ENCODE peak calls at places on chromosomes 13 and 19, in ten cellular contexts. One of them, this sample, is unnamed.
A peak's percentile ranks its signal among the peaks of the same experiment; 100 is the strongest.

GRCh38 chr19:46859637-46860124 is 1.1 kb upstream of the ARHGAP35 start:
- DNase-seq in tibial nerve: peak; percentile 84
- DNase-seq in A549: peak; percentile 90
- DNase-seq in sigmoid colon: peak; percentile 94
- DNase-seq in K562: peak; percentile 43
- DNase-seq in SK-N-SH: peak; percentile 58
- DNase-seq in stomach: peak; percentile 46
- DNase-seq in transverse colon: peak; percentile 62
- DNase-seq in ovary: peak; percentile 84
- DNase-seq in suprapubic skin: peak; percentile 93
- DNase-seq in this sample: no peak

GRCh38 chr19:38386968-38387549 is 775 bp downstream of the GGN start:
- DNase-seq in tibial nerve: no peak
- DNase-seq in A549: no peak
- DNase-seq in sigmoid colon: no peak
- DNase-seq in K562: peak; percentile 42
- DNase-seq in SK-N-SH: peak; percentile 63
- DNase-seq in stomach: no peak
- DNase-seq in transverse colon: no peak
- DNase-seq in ovary: no peak
- DNase-seq in suprapubic skin: peak; percentile 80
- DNase-seq in this sample: no peak

GRCh38 chr19:20923077-20923871 is at the start of gene ZNF85:
- DNase-seq in tibial nerve: peak; percentile 82
- DNase-seq in A549: peak; percentile 23
- DNase-seq in sigmoid colon: peak; percentile 94
- DNase-seq in K562: peak; percentile 24
- DNase-seq in SK-N-SH: peak; percentile 80
- DNase-seq in stomach: peak; percentile 92
- DNase-seq in transverse colon: peak; percentile 88
- DNase-seq in ovary: peak; percentile 89
- DNase-seq in suprapubic skin: peak; percentile 94
- DNase-seq in this sample: peak; percentile 86

GRCh38 chr13:27588405-27588804 is 31.9 kb downstream of the LNX2 start:
- DNase-seq in tibial nerve: no peak
- DNase-seq in A549: no peak
- DNase-seq in sigmoid colon: no peak
- DNase-seq in K562: no peak
- DNase-seq in SK-N-SH: no peak
- DNase-seq in stomach: no peak
- DNase-seq in transverse colon: no peak
- DNase-seq in ovary: no peak
- DNase-seq in suprapubic skin: no peak
- DNase-seq in this sample: no peak

GRCh38 chr19:50357178-50358100 is 8.0 kb downstream of the NAPSA start:
- DNase-seq in tibial nerve: peak; percentile 55
- DNase-seq in A549: peak; percentile 82
- DNase-seq in sigmoid colon: peak; percentile 90
- DNase-seq in K562: peak; percentile 70
- DNase-seq in SK-N-SH: peak; percentile 70
- DNase-seq in stomach: peak; percentile 81
- DNase-seq in transverse colon: peak; percentile 79
- DNase-seq in ovary: peak; percentile 75
- DNase-seq in suprapubic skin: peak; percentile 87
- DNase-seq in this sample: peak; percentile 83

GRCh38 chr13:93151277-93151676 is 75.3 kb upstream of the GPC6 start:
- DNase-seq in tibial nerve: no peak
- DNase-seq in A549: no peak
- DNase-seq in sigmoid colon: no peak
- DNase-seq in K562: no peak
- DNase-seq in SK-N-SH: no peak
- DNase-seq in stomach: no peak
- DNase-seq in transverse colon: no peak
- DNase-seq in ovary: no peak
- DNase-seq in suprapubic skin: no peak
- DNase-seq in this sample: no peak

GRCh38 chr13:24307211-24308067 is 1.9 kb upstream of the C1QTNF9 start:
- DNase-seq in tibial nerve: no peak
- DNase-seq in A549: peak; percentile 8
- DNase-seq in sigmoid colon: peak; percentile 38
- DNase-seq in K562: no peak
- DNase-seq in SK-N-SH: no peak
- DNase-seq in stomach: peak; percentile 73
- DNase-seq in transverse colon: peak; percentile 33
- DNase-seq in ovary: no peak
- DNase-seq in suprapubic skin: no peak
- DNase-seq in this sample: peak; percentile 74

GRCh38 chr13:73880365-73880764 is 253.8 kb downstream of the KLF12 start:
- DNase-seq in tibial nerve: no peak
- DNase-seq in A549: no peak
- DNase-seq in sigmoid colon: no peak
- DNase-seq in K562: no peak
- DNase-seq in SK-N-SH: no peak
- DNase-seq in stomach: no peak
- DNase-seq in transverse colon: no peak
- DNase-seq in ovary: no peak
- DNase-seq in suprapubic skin: no peak
- DNase-seq in this sample: no peak

GRCh38 chr13:98089246-98089645 is 53.6 kb upstream of the FARP1 start:
- DNase-seq in tibial nerve: no peak
- DNase-seq in A549: no peak
- DNase-seq in sigmoid colon: no peak
- DNase-seq in K562: no peak
- DNase-seq in SK-N-SH: no peak
- DNase-seq in stomach: no peak
- DNase-seq in transverse colon: no peak
- DNase-seq in ovary: no peak
- DNase-seq in suprapubic skin: no peak
- DNase-seq in this sample: no peak

GRCh38 chr19:14516048-14516534 is 2.1 kb downstream of the DNAJB1 start:
- DNase-seq in tibial nerve: no peak
- DNase-seq in A549: no peak
- DNase-seq in sigmoid colon: no peak
- DNase-seq in K562: no peak
- DNase-seq in SK-N-SH: no peak
- DNase-seq in stomach: no peak
- DNase-seq in transverse colon: peak; percentile 63
- DNase-seq in ovary: no peak
- DNase-seq in suprapubic skin: no peak
- DNase-seq in this sample: peak; percentile 57

GRCh38 chr19:7550987-7551761 is 15.7 kb downstream of the PNPLA6 start:
- DNase-seq in tibial nerve: no peak
- DNase-seq in A549: peak; percentile 62
- DNase-seq in sigmoid colon: peak; percentile 90
- DNase-seq in K562: peak; percentile 90
- DNase-seq in SK-N-SH: peak; percentile 98
- DNase-seq in stomach: peak; percentile 85
- DNase-seq in transverse colon: peak; percentile 81
- DNase-seq in ovary: peak; percentile 82
- DNase-seq in suprapubic skin: no peak
- DNase-seq in this sample: peak; percentile 86

GRCh38 chr13:37225414-37226047 is 120.1 kb upstream of the CSNK1A1L start:
- DNase-seq in tibial nerve: no peak
- DNase-seq in A549: no peak
- DNase-seq in sigmoid colon: no peak
- DNase-seq in K562: no peak
- DNase-seq in SK-N-SH: no peak
- DNase-seq in stomach: no peak
- DNase-seq in transverse colon: no peak
- DNase-seq in ovary: no peak
- DNase-seq in suprapubic skin: no peak
- DNase-seq in this sample: no peak

GRCh38 chr13:37229931-37230330 is 124.5 kb upstream of the CSNK1A1L start:
- DNase-seq in tibial nerve: no peak
- DNase-seq in A549: no peak
- DNase-seq in sigmoid colon: no peak
- DNase-seq in K562: no peak
- DNase-seq in SK-N-SH: no peak
- DNase-seq in stomach: no peak
- DNase-seq in transverse colon: no peak
- DNase-seq in ovary: no peak
- DNase-seq in suprapubic skin: no peak
- DNase-seq in this sample: no peak

DNA sequence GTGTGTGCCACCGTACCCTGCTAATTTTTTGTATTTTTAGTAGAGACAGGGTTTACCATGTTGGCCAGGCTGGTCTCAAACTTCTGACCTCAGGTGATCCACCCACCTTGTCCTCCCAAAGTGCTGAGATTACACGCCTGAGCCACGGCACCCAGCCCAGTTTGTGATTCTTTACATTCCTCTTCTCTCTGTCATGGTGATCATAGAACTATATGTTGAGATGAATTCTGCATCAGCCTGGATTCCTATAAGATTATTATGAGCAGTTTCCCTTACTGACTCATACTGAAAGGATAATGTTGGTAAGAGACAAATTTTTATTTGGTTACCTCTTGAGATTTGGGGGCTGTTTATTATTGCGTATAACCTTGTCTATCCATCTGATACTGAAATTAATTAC is 121.5 kb upstream of the CSNK1A1L start:
- DNase-seq in tibial nerve: no peak
- DNase-seq in A549: no peak
- DNase-seq in sigmoid colon: no peak
- DNase-seq in K562: no peak
- DNase-seq in SK-N-SH: no peak
- DNase-seq in stomach: no peak
- DNase-seq in transverse colon: no peak
- DNase-seq in ovary: no peak
- DNase-seq in suprapubic skin: no peak
- DNase-seq in this sample: no peak
- TF ChIP-seq EP300 in tibial nerve: no peak
- TF ChIP-seq EP300 in A549: no peak
- TF ChIP-seq EP300 in sigmoid colon: no peak
- TF ChIP-seq EP300 in K562: no peak
- TF ChIP-seq EP300 in SK-N-SH: no peak
- TF ChIP-seq EP300 in stomach: no peak
- TF ChIP-seq EP300 in transverse colon: no peak
- TF ChIP-seq EP300 in ovary: no peak
- TF ChIP-seq EP300 in suprapubic skin: no peak
- TF ChIP-seq EP300 in this sample: no peak

DNA sequence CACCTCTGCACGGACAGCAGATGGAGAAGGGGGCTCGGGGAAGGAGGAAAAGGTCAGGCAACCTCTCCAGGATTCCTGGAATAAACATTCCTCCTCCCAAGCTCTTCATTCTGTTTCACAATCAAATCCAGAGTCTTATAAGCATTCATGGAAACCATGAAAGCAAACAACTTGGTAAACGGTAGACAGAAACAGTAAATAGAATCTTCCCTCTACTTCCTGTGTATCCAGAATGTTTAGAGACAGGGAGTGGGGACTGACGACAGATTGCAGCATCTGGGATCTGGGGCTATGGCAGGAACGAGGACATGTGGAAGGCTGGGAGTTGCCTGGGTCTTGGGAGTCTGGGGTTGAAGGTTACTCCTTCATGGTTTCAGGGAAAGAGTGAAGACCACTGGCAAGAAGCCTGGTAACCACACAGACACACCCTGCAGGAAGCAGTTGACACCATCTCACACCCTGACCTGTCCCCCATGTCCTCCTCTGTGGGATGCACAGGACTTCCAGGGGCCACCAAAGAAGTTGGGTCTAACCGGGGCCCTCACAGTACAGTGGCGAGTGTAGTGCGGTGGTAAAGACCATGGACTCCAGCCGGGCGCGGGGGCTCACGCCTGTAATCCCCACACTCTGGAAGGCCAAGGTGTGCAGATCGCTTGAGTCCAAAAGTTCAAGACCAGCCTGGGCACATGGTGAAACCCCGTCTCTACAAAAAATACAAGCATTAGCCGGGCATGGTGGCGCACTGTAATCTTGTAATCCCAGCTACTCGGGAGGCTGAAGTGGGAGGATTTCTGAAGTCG is 10.7 kb upstream of the FFAR2 start:
- DNase-seq in tibial nerve: no peak
- DNase-seq in A549: peak; percentile 73
- DNase-seq in sigmoid colon: no peak
- DNase-seq in K562: no peak
- DNase-seq in SK-N-SH: no peak
- DNase-seq in stomach: peak; percentile 30
- DNase-seq in transverse colon: peak; percentile 64
- DNase-seq in ovary: no peak
- DNase-seq in suprapubic skin: no peak
- DNase-seq in this sample: no peak
- H3K27ac ChIP-seq in tibial nerve: peak overlapping the region; percentile 43
- H3K27ac ChIP-seq in A549: peak overlapping the region; percentile 49
- H3K27ac ChIP-seq in sigmoid colon: no peak overlapping the region
- H3K27ac ChIP-seq in K562: no peak overlapping the region
- H3K27ac ChIP-seq in SK-N-SH: no peak overlapping the region
- H3K27ac ChIP-seq in stomach: peak overlapping the region; percentile 64
- H3K27ac ChIP-seq in transverse colon: peak overlapping the region; percentile 86
- H3K27ac ChIP-seq in ovary: no peak overlapping the region
- H3K27ac ChIP-seq in suprapubic skin: peak overlapping the region; percentile 67
- H3K27ac ChIP-seq in this sample: peak overlapping the region; percentile 71

DNA sequence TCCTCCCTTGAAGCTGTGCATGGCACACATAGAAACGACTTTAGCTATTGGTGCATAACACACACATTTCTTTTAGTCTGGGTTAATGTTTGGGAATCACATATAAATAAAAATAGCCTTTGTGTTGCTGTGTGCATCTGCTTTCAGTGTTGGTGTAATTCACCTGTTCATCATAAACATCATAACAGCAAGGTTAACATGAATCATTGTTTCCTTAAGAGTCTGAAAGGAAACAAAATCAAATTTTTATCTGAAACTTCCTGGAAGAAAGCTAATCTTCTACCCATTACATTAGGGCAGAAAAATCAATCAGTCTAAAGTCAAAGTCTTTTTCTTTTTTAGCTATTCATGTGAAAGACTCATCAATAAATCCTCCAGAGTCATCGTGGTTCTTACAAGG is 35.0 kb upstream of the TNFSF11 start:
- DNase-seq in tibial nerve: no peak
- DNase-seq in A549: no peak
- DNase-seq in sigmoid colon: no peak
- DNase-seq in K562: no peak
- DNase-seq in SK-N-SH: no peak
- DNase-seq in stomach: no peak
- DNase-seq in transverse colon: no peak
- DNase-seq in ovary: no peak
- DNase-seq in suprapubic skin: no peak
- DNase-seq in this sample: no peak
- TF ChIP-seq EP300 in tibial nerve: no peak
- TF ChIP-seq EP300 in A549: no peak
- TF ChIP-seq EP300 in sigmoid colon: no peak
- TF ChIP-seq EP300 in K562: no peak
- TF ChIP-seq EP300 in SK-N-SH: no peak
- TF ChIP-seq EP300 in stomach: no peak
- TF ChIP-seq EP300 in transverse colon: no peak
- TF ChIP-seq EP300 in ovary: no peak
- TF ChIP-seq EP300 in suprapubic skin: no peak
- TF ChIP-seq EP300 in this sample: no peak

DNA sequence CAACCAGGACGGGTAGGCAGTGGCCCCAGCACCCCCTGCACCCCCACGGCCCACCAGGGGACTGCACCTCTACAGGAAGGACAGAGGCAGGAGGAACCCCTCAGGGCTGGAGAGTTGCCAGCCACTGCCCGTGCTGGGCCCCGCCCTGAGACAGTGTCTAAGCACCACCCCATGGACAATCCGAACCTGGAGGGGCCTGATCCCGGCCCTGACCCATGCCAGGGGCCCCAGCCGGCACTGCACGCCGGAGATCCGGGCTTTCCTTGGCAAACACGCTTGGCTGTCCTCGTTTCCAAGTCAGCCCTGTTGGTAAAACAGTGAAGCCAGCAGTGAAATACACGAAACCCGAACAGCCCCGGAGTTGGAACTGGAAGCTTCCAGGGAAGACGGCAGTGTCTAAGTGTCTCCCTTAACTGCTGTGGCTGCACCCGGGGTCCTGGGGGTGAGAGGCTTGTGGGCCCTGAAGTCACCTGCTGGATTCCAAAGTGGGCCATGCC is 31.1 kb downstream of the RASA3 start:
- DNase-seq in tibial nerve: peak; percentile 19
- DNase-seq in A549: no peak
- DNase-seq in sigmoid colon: peak; percentile 77
- DNase-seq in K562: no peak
- DNase-seq in SK-N-SH: peak; percentile 39
- DNase-seq in stomach: no peak
- DNase-seq in transverse colon: peak; percentile 23
- DNase-seq in ovary: peak; percentile 35
- DNase-seq in suprapubic skin: peak; percentile 74
- DNase-seq in this sample: peak; percentile 81
- H3K27ac ChIP-seq in tibial nerve: peak overlapping the region; percentile 70
- H3K27ac ChIP-seq in A549: peak overlapping the region; percentile 84
- H3K27ac ChIP-seq in sigmoid colon: peak overlapping the region; percentile 64
- H3K27ac ChIP-seq in K562: no peak overlapping the region
- H3K27ac ChIP-seq in SK-N-SH: peak overlapping the region; percentile 24
- H3K27ac ChIP-seq in stomach: peak overlapping the region; percentile 63
- H3K27ac ChIP-seq in transverse colon: peak overlapping the region; percentile 86
- H3K27ac ChIP-seq in ovary: no peak overlapping the region
- H3K27ac ChIP-seq in suprapubic skin: peak overlapping the region; percentile 37
- H3K27ac ChIP-seq in this sample: no peak overlapping the region

This sample was measured in upper lobe of left lung.